ENCODE peak calls at places on chromosomes 16 and 17, in four cellular contexts. C is heart left ventricle, J is nephron progenitor cell, B is GM12865. Z is an unnamed sample.

GRCh38 chr16:56861092-56861610 is 3.9 kb upstream of the SLC12A3 start:
- DNase-seq in B (peak; percentile 18), C (no peak), J (no peak), Z (no peak)

GRCh38 chr16:71645450-71645849 is 19.5 kb downstream of the MARVELD3 start:
- DNase-seq in J (no peak), B (peak; percentile 44), C (no peak), Z (peak; percentile 30)

GRCh38 chr16:9334091-9334490 is 242.6 kb downstream of the HAPSTR1 start:
- DNase-seq in C (no peak), B (no peak), J (no peak), Z (no peak)

GRCh38 chr16:19389246-19389645 is 28.4 kb upstream of the TMC5 start:
- DNase-seq in C (no peak), B (peak; percentile 53), J (peak; percentile 57), Z (peak; percentile 65)

GRCh38 chr16:77090062-77090461 is 100.9 kb upstream of the MON1B start:
- DNase-seq in B (no peak), C (no peak), J (no peak), Z (no peak)

GRCh38 chr16:17138801-17139200 is 332.0 kb downstream of the XYLT1 start:
- DNase-seq in B (no peak), J (peak; percentile 72), C (no peak), Z (no peak)

GRCh38 chr17:40818343-40818732 is 4.1 kb downstream of the KRT10 start:
- DNase-seq in B (peak; percentile 3), J (no peak), C (no peak), Z (no peak)

GRCh38 chr16:66342294-66342900 is 24.1 kb upstream of the CDH5 start:
- DNase-seq in B (peak; percentile 19), J (peak; percentile 80), C (no peak), Z (peak; percentile 42)

GRCh38 chr17:12973496-12974318 is 44.1 kb downstream of the ELAC2 start:
- DNase-seq in B (no peak), C (no peak), J (peak; percentile 67), Z (no peak)

GRCh38 chr16:85746431-85747227 is 4.3 kb downstream of the C16orf74 start:
- DNase-seq in J (no peak), C (no peak), B (peak; percentile 78), Z (peak; percentile 74)

GRCh38 chr16:67370686-67371085 is 22.6 kb downstream of the TPPP3 start:
- DNase-seq in J (no peak), C (no peak), B (no peak), Z (no peak)

GRCh38 chr16:50838165-50838564 is 96.3 kb downstream of the CYLD start:
- DNase-seq in J (no peak), C (no peak), B (no peak), Z (no peak)

GRCh38 chr16:68287276-68288251 is 23.2 kb downstream of the SLC7A6OS start:
- DNase-seq in J (no peak), B (no peak), C (peak; percentile 90), Z (no peak)

GRCh38 chr17:41792835-41793748 is 6.6 kb upstream of the JUP start:
- DNase-seq in J (no peak), B (no peak), C (peak; percentile 84), Z (no peak)

GRCh38 chr16:15747937-15748336 is 97.9 kb downstream of the NDE1 start:
- DNase-seq in C (no peak), B (no peak), J (no peak), Z (no peak)

GRCh38 chr17:45997166-45997565 is 1.9 kb upstream of the STH start:
- DNase-seq in J (no peak), C (no peak), B (no peak), Z (no peak)

GRCh38 chr17:32502710-32503109 is 15.9 kb downstream of the CDK5R1 start:
- DNase-seq in C (no peak), J (no peak), B (no peak), Z (no peak)

GRCh38 chr16:22659933-22660332 is 149.2 kb downstream of the NPIPB5 start:
- DNase-seq in C (no peak), B (no peak), J (no peak), Z (no peak)

GRCh38 chr17:57441270-57441600 is 184.9 kb downstream of the MSI2 start:
- DNase-seq in J (no peak), B (no peak), C (no peak), Z (no peak)

GRCh38 chr16:88613911-88614817 is 24.2 kb upstream of the IL17C start:
- DNase-seq in B (no peak), C (no peak), J (no peak), Z (no peak)

GRCh38 chr17:40327244-40327666 is 18.3 kb downstream of the RARA start:
- DNase-seq in B (no peak), C (no peak), J (no peak), Z (no peak)

GRCh38 chr16:22771551-22771950 is 42.4 kb upstream of the HS3ST2 start:
- DNase-seq in J (no peak), B (no peak), C (no peak), Z (no peak)

GRCh38 chr17:19331553-19332245 is 30.8 kb downstream of the B9D1 start:
- DNase-seq in B (no peak), J (no peak), C (no peak), Z (no peak)

GRCh38 chr17:19329839-19330238 is 32.7 kb downstream of the B9D1 start:
- DNase-seq in J (no peak), B (no peak), C (no peak), Z (no peak)

GRCh38 chr17:19330271-19330670 is 32.3 kb downstream of the B9D1 start:
- DNase-seq in C (no peak), J (peak; percentile 54), B (no peak), Z (no peak)

GRCh38 chr17:19332371-19333131 is 30.0 kb downstream of the B9D1 start:
- DNase-seq in B (no peak), J (no peak), C (no peak), Z (peak; percentile 24)

GRCh38 chr17:19331134-19331533 is 31.4 kb downstream of the B9D1 start:
- DNase-seq in J (no peak), B (no peak), C (no peak), Z (no peak)
- TF ChIP-seq CTCF in J (no peak), B (no peak), C (no peak), Z (no peak)

DNA sequence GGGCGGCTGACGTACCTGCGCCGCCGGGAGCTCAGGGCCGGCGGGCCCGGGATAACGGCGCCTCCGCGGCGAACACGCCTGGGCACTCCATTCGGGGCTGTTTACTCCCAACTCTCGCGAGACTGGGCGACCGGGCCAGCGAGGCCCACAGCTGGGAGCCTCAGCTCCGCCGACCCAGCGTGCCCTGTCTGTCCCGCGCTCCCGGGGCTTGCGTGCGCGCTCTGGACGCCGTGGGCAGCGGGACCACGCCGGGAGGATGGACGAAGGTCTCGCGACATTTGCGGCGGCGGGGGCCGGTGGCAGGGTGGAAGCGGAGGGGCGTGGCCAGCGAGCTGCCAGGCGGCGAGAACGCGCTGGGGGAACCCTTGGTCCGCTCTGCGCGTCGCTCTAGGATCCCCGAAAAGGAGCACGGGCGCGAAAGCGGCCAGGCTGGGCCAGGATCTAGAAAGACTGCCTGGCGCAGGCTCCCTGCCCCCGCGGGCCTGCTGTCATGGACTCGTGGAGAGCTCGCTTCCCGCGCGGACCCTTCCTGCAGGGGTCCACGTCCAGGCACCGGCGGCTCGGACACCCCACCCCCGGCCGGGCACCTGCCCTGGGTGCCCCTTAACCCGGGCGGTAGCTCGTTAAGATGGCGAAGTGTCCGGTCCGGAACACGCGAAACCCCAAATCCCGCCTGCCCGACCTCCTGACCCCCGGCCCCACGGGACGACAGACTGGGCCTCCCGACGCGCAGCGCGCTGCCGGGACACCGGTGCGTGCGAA is at the start of gene MBTPS1:
- DNase-seq in J (peak; percentile 99), B (peak; percentile 99), C (peak; percentile 99), Z (peak; percentile 98)
- TF ChIP-seq CTCF in J (no peak), B (no peak), C (no peak), Z (no peak)

GRCh38 chr17:18002171-18002570 is 29.5 kb downstream of the DRC3 start:
- DNase-seq in C (no peak), B (no peak), J (no peak), Z (no peak)

GRCh38 chr17:18006495-18007239 is 32.3 kb downstream of the ATPAF2 start:
- DNase-seq in C (no peak), J (no peak), B (no peak), Z (no peak)

GRCh38 chr17:18004345-18004744 is 31.7 kb downstream of the DRC3 start:
- DNase-seq in J (no peak), B (no peak), C (no peak), Z (no peak)

GRCh38 chr17:18005496-18005895 is 32.8 kb downstream of the DRC3 start:
- DNase-seq in J (no peak), B (no peak), C (no peak), Z (no peak)

DNA sequence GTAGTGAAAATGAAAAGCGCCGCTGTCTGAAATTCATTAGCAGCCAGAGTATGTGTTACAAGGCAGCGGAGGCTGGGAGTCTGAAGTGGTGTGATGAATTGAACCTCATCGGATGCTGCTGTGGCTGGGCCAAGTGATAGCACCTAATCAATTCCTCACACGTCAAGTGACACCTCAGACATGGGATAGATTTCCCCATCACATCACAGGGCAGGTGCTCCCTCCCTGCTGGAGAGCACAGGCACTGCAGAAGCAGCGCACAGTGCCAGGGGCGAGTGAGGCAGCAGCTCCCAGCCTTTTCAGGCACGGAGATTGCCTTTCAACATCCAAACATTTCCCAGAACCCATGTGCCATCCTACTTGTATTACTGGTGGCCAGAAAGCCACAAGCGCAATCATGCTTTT is 32.2 kb downstream of the DRC3 start:
- DNase-seq in C (no peak), J (peak; percentile 21), B (no peak), Z (no peak)
- TF ChIP-seq CTCF in C (peak; percentile 26), J (no peak), B (no peak), Z (no peak)

GRCh38 chr17:71084219-71084618 is 914.9 kb downstream of the KCNJ2 start:
- DNase-seq in B (peak; percentile 26), J (peak; percentile 57), C (no peak), Z (no peak)

GRCh38 chr17:71081666-71082065 is 912.3 kb downstream of the KCNJ2 start:
- DNase-seq in B (no peak), C (no peak), J (no peak), Z (no peak)

GRCh38 chr17:71080937-71081336 is 911.6 kb downstream of the KCNJ2 start:
- DNase-seq in B (no peak), C (no peak), J (no peak), Z (no peak)

GRCh38 chr17:71084838-71085237 is 915.5 kb downstream of the KCNJ2 start:
- DNase-seq in C (no peak), J (no peak), B (no peak), Z (no peak)

GRCh38 chr17:71085238-71086033 is 916.1 kb downstream of the KCNJ2 start:
- DNase-seq in B (peak; percentile 34), J (peak; percentile 65), C (no peak), Z (peak; percentile 3)
- TF ChIP-seq CTCF in B (peak; percentile 37), J (peak; percentile 63), C (no peak), Z (no peak)

GRCh38 chr17:18026408-18026776 is 12.6 kb downstream of the ATPAF2 start:
- DNase-seq in B (no peak), J (no peak), C (peak; percentile 80), Z (no peak)
- TF ChIP-seq CTCF in B (no peak), J (no peak), C (no peak), Z (no peak)